ENCODE peak calls at places on chromosomes 1 and 21, in five cellular contexts. B is left lung, N is stomach, F is heart left ventricle, H is mammary epithelial cell. P is an unnamed sample. For H3K4me1, the result is how much of the 10 kb centered on the place peaks cover.

GRCh38 chr1:157025856-157026255 is 19.7 kb downstream of the ARHGEF11 start:
- DNase-seq in H (no peak), F (no peak), B (no peak), N (no peak), P (no peak)

GRCh38 chr1:227779021-227779441 is 36.4 kb upstream of the PRSS38 start:
- DNase-seq in B (no peak), N (no peak), F (no peak), H (no peak), P (no peak)

GRCh38 chr1:116556289-116557006 is 14.4 kb downstream of the CD58 start:
- DNase-seq in N (peak), F (peak), B (peak), H (peak), P (no peak)

GRCh38 chr1:176601358-176601757 is 138.4 kb downstream of the PAPPA2 start:
- DNase-seq in H (no peak), N (no peak), B (no peak), F (no peak), P (no peak)

GRCh38 chr21:21682172-21682571 is 684.0 kb downstream of the NCAM2 start:
- DNase-seq in B (no peak), N (no peak), F (no peak), H (no peak), P (no peak)

GRCh38 chr1:195591917-195592672 is 1016.1 kb downstream of the KCNT2 start:
- DNase-seq in F (no peak), B (no peak), N (no peak), H (peak), P (no peak)

GRCh38 chr1:162091681-162092524 is 22.4 kb downstream of the NOS1AP start:
- DNase-seq in B (no peak), N (no peak), H (no peak), F (no peak), P (no peak)

GRCh38 chr1:45793942-45794604 is 9.3 kb upstream of the MAST2 start:
- DNase-seq in N (no peak), H (no peak), B (no peak), F (no peak), P (no peak)

GRCh38 chr21:41830764-41831452 is 48.2 kb downstream of the PRDM15 start:
- DNase-seq in N (no peak), F (no peak), H (no peak), B (peak), P (no peak)

GRCh38 chr1:109425902-109426277 is 358 bp downstream of the PSMA5 start:
- DNase-seq in N (peak), B (peak), H (no peak), F (no peak), P (peak)

GRCh38 chr1:39081266-39082139 is 55.4 kb downstream of the NDUFS5 start:
- DNase-seq in N (no peak), F (no peak), B (no peak), H (no peak), P (no peak)

GRCh38 chr1:174815474-174815908 is 184.3 kb upstream of the CACYBP start:
- DNase-seq in B (no peak), F (no peak), N (no peak), H (no peak), P (no peak)

GRCh38 chr1:25805863-25806225 is 5.9 kb downstream of the SELENON start:
- DNase-seq in N (peak), H (no peak), B (no peak), F (peak), P (no peak)

GRCh38 chr1:170935231-170935630 is at the start of gene MROH9:
- DNase-seq in N (no peak), B (no peak), H (peak), F (no peak), P (no peak)

GRCh38 chr1:28775121-28775942 is 36.6 kb upstream of the OPRD1 start:
- DNase-seq in H (peak), N (peak), B (peak), F (peak), P (peak)

GRCh38 chr1:247905899-247906503 is 10.6 kb downstream of the OR2W3 start:
- DNase-seq in N (no peak), B (no peak), H (no peak), F (no peak), P (no peak)

DNA sequence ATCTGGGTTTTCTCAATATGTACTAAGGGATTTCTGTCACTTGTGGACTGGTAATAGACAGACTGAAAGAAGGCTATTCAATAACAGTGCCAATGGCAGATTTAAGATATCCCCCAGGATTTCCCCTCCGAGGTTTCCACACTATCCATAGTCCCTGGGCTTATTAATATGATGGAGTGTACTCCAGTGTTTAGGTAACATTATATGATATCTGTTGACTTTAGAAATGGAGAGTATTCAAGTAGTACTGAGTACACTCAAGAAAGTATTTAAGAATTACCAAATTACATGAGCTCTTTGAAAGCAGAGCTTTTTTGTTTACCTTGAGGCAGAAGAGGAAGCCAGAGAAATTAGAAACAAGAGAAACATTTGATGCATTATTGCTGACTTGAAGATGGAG is 22.3 kb upstream of the GBP2 start:
- DNase-seq in B (no peak), N (no peak), H (no peak), F (no peak), P (no peak)
- H3K27ac ChIP-seq in B (no peak), N (no peak), H (no peak), F (no peak), P (no peak)

GRCh38 chr1:90139837-90140236 is 144.9 kb downstream of the ZNF326 start:
- DNase-seq in H (no peak), F (no peak), N (no peak), B (no peak), P (no peak)
- H3K4me1 ChIP-seq in H (under half), F (under half), N (under half), B (under half), P (under half)

DNA sequence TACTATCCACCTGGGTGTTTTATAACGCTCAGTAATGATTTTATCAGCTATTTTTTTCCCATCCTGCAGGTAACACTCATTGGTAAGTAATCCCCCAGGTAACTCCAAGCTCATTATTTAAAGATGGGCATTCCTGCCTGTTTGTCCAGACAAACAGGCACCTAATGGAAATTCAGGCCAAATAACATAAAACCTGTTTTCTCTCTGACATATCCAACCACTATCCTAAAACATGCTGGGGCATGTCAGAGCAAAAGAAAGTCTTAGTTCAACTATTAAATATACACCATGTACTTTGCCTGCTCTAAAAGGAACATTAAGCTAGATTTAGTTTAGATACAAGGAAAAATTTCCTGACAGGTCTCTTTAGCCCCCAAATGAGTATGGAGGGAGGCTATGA is 987.7 kb downstream of the TTLL7 start:
- DNase-seq in H (peak), B (no peak), F (no peak), N (no peak), P (no peak)
- H3K27ac ChIP-seq in H (peak), B (no peak), F (no peak), N (no peak), P (no peak)

DNA sequence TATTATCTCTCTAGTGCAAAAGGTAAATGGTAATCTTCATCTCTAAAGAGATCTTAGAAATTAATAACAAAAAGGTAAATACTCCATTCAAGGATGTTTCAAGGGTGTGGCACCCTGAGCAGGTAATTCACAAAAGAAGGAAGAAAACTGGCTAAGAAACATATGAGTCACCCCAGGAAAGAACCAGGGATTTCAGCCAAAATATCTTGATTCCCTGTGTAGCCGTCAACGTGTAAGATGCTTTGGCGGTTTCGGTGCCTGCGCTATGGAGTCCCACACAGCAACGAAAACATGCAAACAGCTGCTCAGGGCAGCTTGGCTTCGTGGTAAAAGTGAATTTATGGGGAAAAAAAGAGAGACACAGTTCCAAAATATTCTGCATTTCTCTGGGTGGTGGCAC is 3.7 kb downstream of the ITGB2 start:
- DNase-seq in N (no peak), F (no peak), H (peak), B (no peak), P (no peak)
- H3K4me1 ChIP-seq in N (under half), F (under half), H (under half), B (half or more), P (half or more)

DNA sequence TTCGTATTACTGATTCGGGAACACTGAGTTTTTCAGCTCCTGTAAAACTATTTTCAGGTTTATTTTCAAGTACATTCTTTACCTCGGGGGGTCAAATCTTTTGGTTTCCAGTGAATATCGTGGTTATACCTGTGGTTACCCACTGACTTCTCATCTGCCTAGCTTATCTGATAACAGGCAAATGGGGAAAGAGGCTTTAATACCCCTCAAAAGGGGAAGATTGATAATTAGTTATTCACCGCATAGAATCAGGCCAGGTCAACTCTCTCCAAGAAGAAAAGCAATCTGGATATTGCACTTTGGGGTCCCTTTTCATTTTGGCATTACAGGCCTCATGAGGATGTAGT is 23.0 kb downstream of the RUNX1 start:
- DNase-seq in H (no peak), N (no peak), F (no peak), B (no peak), P (no peak)
- H3K27ac ChIP-seq in H (no peak), N (peak), F (no peak), B (peak), P (peak)

GRCh38 chr1:93746423-93746822 is 64.8 kb upstream of the BCAR3 start:
- DNase-seq in F (no peak), N (no peak), B (no peak), H (no peak), P (no peak)

GRCh38 chr1:93750946-93751345 is 69.3 kb upstream of the BCAR3 start:
- DNase-seq in H (no peak), F (no peak), B (no peak), N (no peak), P (no peak)

GRCh38 chr1:93749894-93750301 is 68.3 kb upstream of the BCAR3 start:
- DNase-seq in H (no peak), F (no peak), N (peak), B (no peak), P (no peak)

GRCh38 chr1:93751391-93752250 is 70.0 kb upstream of the BCAR3 start:
- DNase-seq in F (peak), B (no peak), H (no peak), N (no peak), P (no peak)

GRCh38 chr1:93749487-93749886 is 67.8 kb upstream of the BCAR3 start:
- DNase-seq in N (no peak), H (no peak), F (no peak), B (no peak), P (no peak)
- H3K4me1 ChIP-seq in N (under half), H (under half), F (under half), B (under half), P (under half)

GRCh38 chr21:43303240-43304178 is 123.4 kb downstream of the SIK1 start:
- DNase-seq in H (no peak), F (no peak), N (no peak), B (peak), P (no peak)

GRCh38 chr21:43302356-43302700 is 124.6 kb downstream of the SIK1 start:
- DNase-seq in H (no peak), N (no peak), F (no peak), B (no peak), P (no peak)

GRCh38 chr21:43300496-43301423 is 126.2 kb downstream of the SIK1 start:
- DNase-seq in H (peak), B (no peak), F (peak), N (no peak), P (no peak)

GRCh38 chr21:43302769-43303168 is 124.2 kb downstream of the SIK1 start:
- DNase-seq in B (peak), F (no peak), N (no peak), H (no peak), P (no peak)

DNA sequence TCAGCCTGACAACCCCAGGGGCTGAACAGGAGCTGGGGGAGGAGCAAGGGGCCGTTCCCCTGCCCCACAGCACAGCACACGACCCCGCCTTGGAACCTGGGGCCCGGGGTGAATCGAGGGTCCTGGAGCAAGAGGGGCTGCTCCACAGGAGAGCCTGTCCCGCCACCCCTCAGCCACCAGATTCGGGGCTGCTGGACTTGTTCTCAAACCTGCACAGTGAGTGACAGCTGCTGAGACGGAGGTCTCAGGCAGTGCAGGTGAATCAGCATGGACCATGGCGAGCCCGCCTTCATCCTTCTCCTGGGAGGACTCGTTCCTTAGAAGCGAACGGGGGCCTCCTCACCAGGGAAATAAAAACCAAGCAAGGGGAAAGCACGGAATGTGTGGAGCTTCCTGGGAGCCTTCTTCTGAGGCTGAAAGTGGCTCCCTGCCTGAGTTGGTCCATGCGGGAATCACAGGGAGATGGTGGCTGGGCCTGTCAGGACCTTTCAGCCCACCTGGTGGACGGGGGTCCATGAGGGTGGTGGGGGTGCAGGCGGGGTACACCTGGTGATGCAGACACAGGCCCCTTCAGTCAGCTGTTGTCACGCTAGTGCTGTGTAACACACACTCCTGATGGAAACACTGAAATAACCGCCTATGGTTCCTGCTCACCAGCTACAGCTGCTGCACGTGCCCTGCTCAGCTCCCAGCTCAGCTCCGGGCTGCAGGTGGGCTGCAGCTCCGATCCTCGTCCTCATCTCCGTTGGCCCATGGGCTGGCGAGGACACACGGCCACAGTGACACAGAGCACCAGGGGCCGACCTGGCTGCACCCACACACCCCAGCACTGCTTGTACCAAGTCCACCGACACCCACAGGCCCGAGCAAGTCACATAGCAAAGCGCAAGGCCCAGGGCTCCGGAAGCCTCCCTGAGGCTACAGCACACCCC is 125.2 kb downstream of the SIK1 start:
- DNase-seq in N (no peak), H (no peak), B (no peak), F (no peak), P (no peak)
- H3K27ac ChIP-seq in N (no peak), H (peak), B (no peak), F (no peak), P (no peak)

DNA sequence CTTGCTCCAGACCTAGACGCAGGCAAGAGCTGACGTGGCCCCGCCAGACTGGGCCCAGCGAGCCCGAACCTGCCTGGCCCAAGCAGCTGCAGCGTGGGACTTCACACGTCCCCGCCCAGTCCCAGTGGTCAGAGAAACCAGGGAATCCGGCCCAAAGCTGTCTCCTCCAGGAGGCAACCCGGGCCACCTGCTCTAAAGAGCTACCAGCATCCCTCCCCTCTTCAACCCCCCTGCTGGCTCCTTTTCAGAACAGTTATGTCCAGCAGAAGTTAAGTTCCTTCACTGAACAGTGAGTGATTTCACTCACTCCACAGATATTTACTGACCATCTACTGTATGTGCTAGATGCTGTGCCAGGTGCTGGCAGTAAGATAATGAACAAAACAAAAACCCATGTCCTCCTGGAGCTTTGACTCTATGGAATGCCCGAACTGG is 2.1 kb upstream of the EFNA1 start:
- DNase-seq in B (no peak), H (peak), F (no peak), N (no peak), P (no peak)
- H3K4me1 ChIP-seq in B (half or more), H (under half), F (under half), N (half or more), P (under half)

GRCh38 chr1:155080250-155081228 is 1.9 kb downstream of the EFNA3 start:
- DNase-seq in H (no peak), F (no peak), N (no peak), B (no peak), P (peak)
- H3K27ac ChIP-seq in H (no peak), F (no peak), N (no peak), B (no peak), P (no peak)